ENCODE peak calls at places on chromosome 21, in four cellular contexts. X is K562, A is HepG2, H is GM12878. Y is an unnamed sample.
A peak's percentile ranks its signal among the peaks of the same experiment; 100 is the strongest.

GRCh38 chr21:15483138-15483780 is 246.5 kb upstream of the USP25 start:
- DNase-seq in X (peak; percentile 87), A (peak; percentile 82), H (peak; percentile 45), Y (peak; percentile 86)

GRCh38 chr21:34736116-34736870 is 67.5 kb downstream of the CLIC6 start:
- DNase-seq in X (no peak), A (no peak), H (no peak), Y (no peak)

GRCh38 chr21:29175408-29176147 is 45.1 kb downstream of the MAP3K7CL start:
- DNase-seq in X (no peak), A (peak; percentile 77), H (no peak), Y (no peak)

GRCh38 chr21:15741510-15741909 is 11.7 kb downstream of the USP25 start:
- DNase-seq in X (no peak), A (no peak), H (no peak), Y (no peak)

GRCh38 chr21:46159841-46160562 is 4.6 kb upstream of the FTCD start:
- DNase-seq in X (no peak), A (no peak), H (no peak), Y (no peak)

GRCh38 chr21:28776251-28776650 is 216.4 kb downstream of the LTN1 start:
- DNase-seq in X (no peak), A (no peak), H (no peak), Y (no peak)

GRCh38 chr21:16305686-16306085 is 575.9 kb downstream of the USP25 start:
- DNase-seq in X (no peak), A (no peak), H (no peak), Y (no peak)

GRCh38 chr21:38802050-38803026 is 3.4 kb upstream of the ETS2 start:
- DNase-seq in X (peak; percentile 35), A (peak; percentile 93), H (no peak), Y (no peak)

GRCh38 chr21:27674037-27674436 is 707.1 kb upstream of the ADAMTS5 start:
- DNase-seq in X (no peak), A (no peak), H (no peak), Y (no peak)

GRCh38 chr21:36548866-36549265 is 68.9 kb upstream of the CLDN14 start:
- DNase-seq in X (no peak), A (no peak), H (no peak), Y (no peak)

GRCh38 chr21:37346841-37347430 is 19.6 kb upstream of the DYRK1A start:
- DNase-seq in X (no peak), A (no peak), H (no peak), Y (no peak)

GRCh38 chr21:17622018-17622417 is 9.3 kb upstream of the BTG3 start:
- DNase-seq in X (no peak), A (no peak), H (no peak), Y (no peak)

GRCh38 chr21:29235714-29236197 is 63.0 kb upstream of the BACH1 start:
- DNase-seq in X (no peak), A (no peak), H (peak; percentile 88), Y (no peak)

GRCh38 chr21:44290327-44291077 is 4.8 kb downstream of the AIRE start:
- DNase-seq in X (no peak), A (no peak), H (no peak), Y (no peak)
- TF ChIP-seq MAX in X (no peak), A (no peak), H (no peak), Y (no peak)

GRCh38 chr21:44924611-44925010 is 3.9 kb upstream of the ITGB2 start:
- DNase-seq in X (no peak), A (no peak), H (no peak), Y (no peak)

GRCh38 chr21:44927259-44927586 is 6.5 kb upstream of the ITGB2 start:
- DNase-seq in X (no peak), A (no peak), H (no peak), Y (no peak)

GRCh38 chr21:44923481-44924084 is 2.9 kb upstream of the ITGB2 start:
- DNase-seq in X (no peak), A (no peak), H (no peak), Y (no peak)

GRCh38 chr21:44926364-44927101 is 5.8 kb upstream of the ITGB2 start:
- DNase-seq in X (no peak), A (no peak), H (no peak), Y (no peak)

DNA sequence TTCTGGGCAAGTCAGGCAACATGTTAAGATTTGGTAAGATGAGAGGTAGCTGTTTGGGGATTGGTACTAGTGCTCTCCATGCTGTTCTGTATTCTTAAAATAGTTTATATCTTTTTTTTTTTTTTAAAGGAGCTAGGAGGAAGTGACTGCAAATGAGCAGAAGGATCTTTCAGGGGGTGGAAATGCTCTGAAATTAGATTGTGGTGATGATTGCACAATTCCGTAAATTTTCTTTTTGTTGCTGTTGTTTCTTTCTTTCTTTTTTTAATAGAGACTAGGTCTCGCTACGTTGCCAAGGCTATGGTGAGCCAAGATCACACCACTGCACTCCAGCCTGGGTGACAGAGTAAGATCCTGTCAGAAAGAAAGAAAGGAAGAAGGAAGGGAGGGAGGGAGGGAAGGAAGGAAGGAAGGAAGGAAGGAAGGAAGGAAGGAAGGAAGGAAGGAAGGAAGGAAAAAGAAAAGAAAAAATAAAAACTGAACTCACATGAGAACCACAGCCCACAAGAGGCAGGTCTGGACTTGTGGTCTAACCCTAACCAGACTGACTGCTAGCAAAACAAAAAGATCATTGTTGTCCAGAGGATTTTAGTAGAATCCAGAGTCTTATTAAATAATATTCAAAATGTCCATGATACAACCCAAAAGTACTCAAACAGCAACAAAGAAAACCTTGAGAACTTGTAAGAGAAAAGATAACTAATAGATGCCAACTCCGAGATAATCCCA is 4.5 kb upstream of the ITGB2 start:
- DNase-seq in X (no peak), A (no peak), H (no peak), Y (no peak)
- TF ChIP-seq CREM in X (no peak), A (no peak), H (no peak), Y (no peak)

GRCh38 chr21:42343963-42344510 is 6.8 kb downstream of the TFF2 start:
- DNase-seq in X (no peak), A (no peak), H (no peak), Y (no peak)
- TF ChIP-seq MAX in X (no peak), A (no peak), H (no peak), Y (no peak)

GRCh38 chr21:43027846-43028731 is 47.5 kb downstream of the CBS start:
- DNase-seq in X (no peak), A (no peak), H (no peak), Y (no peak)

GRCh38 chr21:43024737-43025136 is 50.4 kb downstream of the PKNOX1 start:
- DNase-seq in X (no peak), A (no peak), H (no peak), Y (no peak)

GRCh38 chr21:43021756-43022600 is 47.6 kb downstream of the PKNOX1 start:
- DNase-seq in X (no peak), A (no peak), H (no peak), Y (no peak)

GRCh38 chr21:43023175-43023574 is 48.8 kb downstream of the PKNOX1 start:
- DNase-seq in X (no peak), A (no peak), H (no peak), Y (no peak)

DNA sequence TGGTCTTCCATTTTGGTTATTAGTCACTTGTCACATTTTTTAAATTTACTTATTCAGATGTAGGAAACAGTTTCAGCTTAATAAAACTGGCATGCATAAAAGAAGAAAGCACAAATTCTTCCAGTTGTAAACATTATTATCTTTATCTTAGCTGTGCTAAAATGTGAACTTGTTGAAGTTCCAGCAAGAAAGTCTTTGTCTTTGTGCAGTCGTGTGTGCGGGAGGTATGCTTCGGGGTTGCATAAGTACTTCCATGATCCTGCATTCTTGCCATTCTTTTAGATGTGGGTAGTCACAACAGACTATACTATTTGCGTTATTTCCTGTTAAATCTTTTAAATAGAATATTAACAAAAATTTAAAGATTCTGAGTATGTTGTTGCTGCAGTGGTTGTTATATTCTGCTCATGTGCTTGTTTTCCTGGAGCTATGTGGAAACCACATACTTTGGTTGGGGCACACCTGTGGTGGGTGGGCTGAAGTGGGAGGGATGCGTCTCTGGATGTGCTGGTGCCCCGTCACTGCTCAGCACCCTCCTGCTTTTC is 49.9 kb downstream of the CBS start:
- DNase-seq in X (no peak), A (peak; percentile 52), H (no peak), Y (no peak)
- TF ChIP-seq CREM in X (no peak), A (no peak), H (no peak), Y (no peak)

GRCh38 chr21:32929633-32930038 is 96.1 kb upstream of the OLIG2 start:
- DNase-seq in X (no peak), A (no peak), H (peak; percentile 69), Y (no peak)

GRCh38 chr21:32934829-32935228 is 90.9 kb upstream of the OLIG2 start:
- DNase-seq in X (no peak), A (no peak), H (no peak), Y (no peak)

GRCh38 chr21:32925098-32925497 is 100.6 kb upstream of the OLIG2 start:
- DNase-seq in X (no peak), A (no peak), H (no peak), Y (no peak)

DNA sequence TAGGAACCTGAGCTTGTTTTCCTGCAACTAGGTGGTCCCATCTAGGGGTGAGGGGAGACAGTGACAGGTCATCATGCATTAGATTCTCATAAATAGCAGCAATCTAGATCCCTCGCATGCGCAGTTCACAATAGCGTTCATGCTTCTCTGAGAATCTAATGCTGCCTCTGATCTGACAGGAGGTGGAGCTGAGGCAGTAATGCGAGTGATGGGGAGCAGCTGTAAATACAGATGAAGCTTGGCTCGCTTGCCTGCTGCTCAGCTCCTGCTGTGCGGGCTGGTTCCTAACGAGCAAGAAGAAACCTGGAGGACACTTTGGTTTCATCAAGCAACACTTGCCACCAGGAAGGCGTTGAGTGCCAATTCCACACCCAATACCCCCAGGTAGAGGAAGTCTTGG is 95.1 kb upstream of the OLIG2 start:
- DNase-seq in X (no peak), A (no peak), H (no peak), Y (no peak)
- TF ChIP-seq MAX in X (no peak), A (no peak), H (no peak), Y (no peak)

GRCh38 chr21:25518491-25518911 is 88.8 kb downstream of the MRPL39 start:
- DNase-seq in X (no peak), A (no peak), H (no peak), Y (peak; percentile 30)
- TF ChIP-seq CREM in X (no peak), A (no peak), H (no peak), Y (no peak)

Y was measured in WTC11.